ENCODE peak calls at places on chromosome 9, in four cellular contexts. One of them, this sample, is unnamed.

GRCh38 chr9:91059713-91060112 is 258.1 kb downstream of the SYK start:
- DNase-seq in GM13976: no peak
- DNase-seq in activated T-cell treated with anti-CD3 and anti-CD28 coated beads, Interleukin-2, amount 50 U/mL, for 72 hours: no peak
- DNase-seq in H54: no peak
- DNase-seq in this sample: no peak

GRCh38 chr9:127388037-127388855 is 8.7 kb upstream of the SLC2A8 start:
- DNase-seq in GM13976: peak
- DNase-seq in activated T-cell treated with anti-CD3 and anti-CD28 coated beads, Interleukin-2, amount 50 U/mL, for 72 hours: peak
- DNase-seq in H54: peak
- DNase-seq in this sample: peak

GRCh38 chr9:86354048-86354881 is at the start of gene TUT7:
- DNase-seq in activated T-cell treated with anti-CD3 and anti-CD28 coated beads, Interleukin-2, amount 50 U/mL, for 72 hours: peak
- DNase-seq in H54: peak
- DNase-seq in GM13976: peak
- DNase-seq in this sample: peak

GRCh38 chr9:106958955-106959657 is 96.1 kb downstream of the ZNF462 start:
- DNase-seq in activated T-cell treated with anti-CD3 and anti-CD28 coated beads, Interleukin-2, amount 50 U/mL, for 72 hours: no peak
- DNase-seq in GM13976: no peak
- DNase-seq in H54: no peak
- DNase-seq in this sample: no peak

GRCh38 chr9:4986291-4986690 is 1.2 kb downstream of the JAK2 start:
- DNase-seq in H54: no peak
- DNase-seq in GM13976: no peak
- DNase-seq in activated T-cell treated with anti-CD3 and anti-CD28 coated beads, Interleukin-2, amount 50 U/mL, for 72 hours: no peak
- DNase-seq in this sample: no peak

GRCh38 chr9:107100591-107100990 is 182.5 kb upstream of the RAD23B start:
- DNase-seq in activated T-cell treated with anti-CD3 and anti-CD28 coated beads, Interleukin-2, amount 50 U/mL, for 72 hours: no peak
- DNase-seq in GM13976: no peak
- DNase-seq in H54: no peak
- DNase-seq in this sample: no peak

GRCh38 chr9:90099262-90099982 is 494.6 kb downstream of the GADD45G start:
- DNase-seq in H54: no peak
- DNase-seq in activated T-cell treated with anti-CD3 and anti-CD28 coated beads, Interleukin-2, amount 50 U/mL, for 72 hours: peak
- DNase-seq in GM13976: no peak
- DNase-seq in this sample: no peak

GRCh38 chr9:83355024-83355444 is 183.2 kb downstream of the FRMD3 start:
- DNase-seq in H54: no peak
- DNase-seq in GM13976: no peak
- DNase-seq in activated T-cell treated with anti-CD3 and anti-CD28 coated beads, Interleukin-2, amount 50 U/mL, for 72 hours: no peak
- DNase-seq in this sample: peak

GRCh38 chr9:109476781-109477268 is 21.3 kb downstream of the PTPN3 start:
- DNase-seq in GM13976: no peak
- DNase-seq in activated T-cell treated with anti-CD3 and anti-CD28 coated beads, Interleukin-2, amount 50 U/mL, for 72 hours: no peak
- DNase-seq in H54: no peak
- DNase-seq in this sample: no peak

GRCh38 chr9:76818271-76818670 is 54.0 kb downstream of the PCA3 start:
- DNase-seq in GM13976: no peak
- DNase-seq in activated T-cell treated with anti-CD3 and anti-CD28 coated beads, Interleukin-2, amount 50 U/mL, for 72 hours: no peak
- DNase-seq in H54: peak
- DNase-seq in this sample: peak

GRCh38 chr9:111074395-111074794 is 36.1 kb upstream of the LPAR1 start:
- DNase-seq in GM13976: no peak
- DNase-seq in activated T-cell treated with anti-CD3 and anti-CD28 coated beads, Interleukin-2, amount 50 U/mL, for 72 hours: no peak
- DNase-seq in H54: no peak
- DNase-seq in this sample: no peak

GRCh38 chr9:34437006-34437925 is 21.1 kb downstream of the FAM219A start:
- DNase-seq in H54: no peak
- DNase-seq in GM13976: peak
- DNase-seq in activated T-cell treated with anti-CD3 and anti-CD28 coated beads, Interleukin-2, amount 50 U/mL, for 72 hours: peak
- DNase-seq in this sample: no peak